ENCODE peak calls at places on chromosome 7, in five cellular contexts. One of them, this sample, is unnamed.

GRCh38 chr7:157612009-157612663 is 275.3 kb downstream of the DNAJB6 start:
- DNase-seq in fibroblast of the aortic adventitia: no peak
- DNase-seq in cardiac muscle cell: no peak
- DNase-seq in cardiac fibroblast: no peak
- DNase-seq in endodermal cell: no peak
- DNase-seq in this sample: no peak

GRCh38 chr7:134083766-134084487 is 43.2 kb upstream of the LRGUK start:
- DNase-seq in cardiac muscle cell: no peak
- DNase-seq in fibroblast of the aortic adventitia: peak; percentile 64
- DNase-seq in cardiac fibroblast: peak; percentile 12
- DNase-seq in endodermal cell: no peak
- DNase-seq in this sample: no peak

GRCh38 chr7:70068531-70068930 is 470.3 kb downstream of the AUTS2 start:
- DNase-seq in fibroblast of the aortic adventitia: no peak
- DNase-seq in cardiac fibroblast: no peak
- DNase-seq in endodermal cell: no peak
- DNase-seq in cardiac muscle cell: no peak
- DNase-seq in this sample: no peak

GRCh38 chr7:22121702-22122474 is 176.2 kb upstream of the CDCA7L start:
- DNase-seq in cardiac muscle cell: no peak
- DNase-seq in endodermal cell: no peak
- DNase-seq in cardiac fibroblast: peak; percentile 66
- DNase-seq in fibroblast of the aortic adventitia: peak; percentile 76
- DNase-seq in this sample: no peak

GRCh38 chr7:92260248-92260781 is 14.5 kb downstream of the ANKIB1 start:
- DNase-seq in endodermal cell: no peak
- DNase-seq in cardiac fibroblast: peak; percentile 43
- DNase-seq in cardiac muscle cell: no peak
- DNase-seq in fibroblast of the aortic adventitia: no peak
- DNase-seq in this sample: no peak

GRCh38 chr7:111763221-111763791 is 201.0 kb upstream of the IMMP2L start:
- DNase-seq in cardiac fibroblast: peak; percentile 79
- DNase-seq in endodermal cell: peak; percentile 76
- DNase-seq in cardiac muscle cell: peak; percentile 65
- DNase-seq in fibroblast of the aortic adventitia: peak; percentile 82
- DNase-seq in this sample: peak; percentile 58

GRCh38 chr7:50356212-50356944 is 51.9 kb downstream of the IKZF1 start:
- DNase-seq in endodermal cell: peak; percentile 19
- DNase-seq in cardiac fibroblast: no peak
- DNase-seq in cardiac muscle cell: no peak
- DNase-seq in fibroblast of the aortic adventitia: no peak
- DNase-seq in this sample: no peak

GRCh38 chr7:77386165-77386824 is 29.9 kb downstream of the GSAP start:
- DNase-seq in cardiac muscle cell: peak; percentile 42
- DNase-seq in endodermal cell: no peak
- DNase-seq in cardiac fibroblast: no peak
- DNase-seq in fibroblast of the aortic adventitia: peak; percentile 51
- DNase-seq in this sample: no peak

GRCh38 chr7:69864822-69865221 is 266.5 kb downstream of the AUTS2 start:
- DNase-seq in cardiac muscle cell: no peak
- DNase-seq in fibroblast of the aortic adventitia: no peak
- DNase-seq in cardiac fibroblast: no peak
- DNase-seq in endodermal cell: no peak
- DNase-seq in this sample: no peak

GRCh38 chr7:125126376-125126775 is 196.8 kb upstream of the POT1 start:
- DNase-seq in cardiac fibroblast: peak; percentile 66
- DNase-seq in endodermal cell: no peak
- DNase-seq in fibroblast of the aortic adventitia: peak; percentile 14
- DNase-seq in cardiac muscle cell: no peak
- DNase-seq in this sample: no peak

GRCh38 chr7:12557282-12557681 is 13.2 kb upstream of the SCIN start:
- DNase-seq in cardiac fibroblast: peak; percentile 4
- DNase-seq in endodermal cell: no peak
- DNase-seq in fibroblast of the aortic adventitia: no peak
- DNase-seq in cardiac muscle cell: no peak
- DNase-seq in this sample: no peak

GRCh38 chr7:96067321-96067720 is 254.6 kb downstream of the SLC25A13 start:
- DNase-seq in cardiac fibroblast: no peak
- DNase-seq in cardiac muscle cell: no peak
- DNase-seq in endodermal cell: no peak
- DNase-seq in fibroblast of the aortic adventitia: no peak
- DNase-seq in this sample: no peak

GRCh38 chr7:155993420-155994252 is 181.4 kb upstream of the SHH start:
- DNase-seq in fibroblast of the aortic adventitia: no peak
- DNase-seq in cardiac fibroblast: no peak
- DNase-seq in endodermal cell: peak; percentile 30
- DNase-seq in cardiac muscle cell: no peak
- DNase-seq in this sample: no peak

GRCh38 chr7:92835851-92836488 is 403 bp downstream of the CDK6 start:
- DNase-seq in cardiac muscle cell: no peak
- DNase-seq in fibroblast of the aortic adventitia: peak; percentile 31
- DNase-seq in endodermal cell: no peak
- DNase-seq in cardiac fibroblast: peak; percentile 39
- DNase-seq in this sample: no peak

GRCh38 chr7:137771679-137772078 is 75.1 kb downstream of the DGKI start:
- DNase-seq in cardiac fibroblast: peak; percentile 94
- DNase-seq in cardiac muscle cell: no peak
- DNase-seq in endodermal cell: no peak
- DNase-seq in fibroblast of the aortic adventitia: peak; percentile 84
- DNase-seq in this sample: no peak

GRCh38 chr7:76259124-76260086 is 43.1 kb upstream of the HSPB1 start:
- DNase-seq in fibroblast of the aortic adventitia: no peak
- DNase-seq in endodermal cell: peak; percentile 76
- DNase-seq in cardiac fibroblast: no peak
- DNase-seq in cardiac muscle cell: peak; percentile 40
- DNase-seq in this sample: no peak
- H3K4me3 ChIP-seq in fibroblast of the aortic adventitia: no peak overlapping the region
- H3K4me3 ChIP-seq in endodermal cell: peak overlapping the region; percentile 74
- H3K4me3 ChIP-seq in cardiac fibroblast: no peak overlapping the region
- H3K4me3 ChIP-seq in cardiac muscle cell: peak overlapping the region; percentile 68
- H3K4me3 ChIP-seq in this sample: peak overlapping the region; percentile 7

GRCh38 chr7:512146-512510 is 7.5 kb downstream of the PDGFA start:
- DNase-seq in cardiac muscle cell: no peak
- DNase-seq in fibroblast of the aortic adventitia: no peak
- DNase-seq in cardiac fibroblast: no peak
- DNase-seq in endodermal cell: no peak
- DNase-seq in this sample: no peak
- H3K4me3 ChIP-seq in cardiac muscle cell: no peak overlapping the region
- H3K4me3 ChIP-seq in fibroblast of the aortic adventitia: no peak overlapping the region
- H3K4me3 ChIP-seq in cardiac fibroblast: no peak overlapping the region
- H3K4me3 ChIP-seq in endodermal cell: no peak overlapping the region
- H3K4me3 ChIP-seq in this sample: no peak overlapping the region

DNA sequence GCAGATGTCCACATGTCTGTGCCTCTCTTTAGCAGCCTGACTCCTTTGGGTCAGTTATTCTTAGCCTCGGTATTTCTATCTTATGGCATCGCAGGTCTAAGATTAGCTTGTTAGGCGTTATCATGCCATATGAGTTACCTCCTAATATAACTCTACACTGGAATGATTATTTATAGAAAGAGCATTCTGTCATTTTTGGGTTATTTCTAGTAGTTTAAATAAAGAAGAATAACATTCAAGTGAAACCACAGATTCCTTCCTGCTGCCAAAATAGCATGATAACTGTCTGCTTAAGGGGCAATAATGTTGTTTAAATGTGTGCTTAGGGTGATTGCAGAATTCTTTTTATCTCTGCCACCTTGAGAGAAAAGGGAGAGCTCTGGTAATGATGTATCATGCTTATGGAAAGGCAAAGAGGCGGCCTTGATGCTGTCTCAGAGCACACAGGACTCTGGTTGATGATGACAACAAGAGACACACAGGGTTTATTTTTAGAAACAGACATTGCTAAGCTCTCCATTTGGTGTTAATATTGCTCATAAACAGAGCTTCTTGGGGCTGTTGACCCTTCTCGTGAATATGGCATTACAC is 10.4 kb downstream of the HDAC9 start:
- DNase-seq in fibroblast of the aortic adventitia: peak; percentile 52
- DNase-seq in cardiac muscle cell: no peak
- DNase-seq in endodermal cell: no peak
- DNase-seq in cardiac fibroblast: peak; percentile 73
- DNase-seq in this sample: no peak
- H3K4me3 ChIP-seq in fibroblast of the aortic adventitia: no peak overlapping the region
- H3K4me3 ChIP-seq in cardiac muscle cell: no peak overlapping the region
- H3K4me3 ChIP-seq in endodermal cell: no peak overlapping the region
- H3K4me3 ChIP-seq in cardiac fibroblast: no peak overlapping the region
- H3K4me3 ChIP-seq in this sample: no peak overlapping the region

DNA sequence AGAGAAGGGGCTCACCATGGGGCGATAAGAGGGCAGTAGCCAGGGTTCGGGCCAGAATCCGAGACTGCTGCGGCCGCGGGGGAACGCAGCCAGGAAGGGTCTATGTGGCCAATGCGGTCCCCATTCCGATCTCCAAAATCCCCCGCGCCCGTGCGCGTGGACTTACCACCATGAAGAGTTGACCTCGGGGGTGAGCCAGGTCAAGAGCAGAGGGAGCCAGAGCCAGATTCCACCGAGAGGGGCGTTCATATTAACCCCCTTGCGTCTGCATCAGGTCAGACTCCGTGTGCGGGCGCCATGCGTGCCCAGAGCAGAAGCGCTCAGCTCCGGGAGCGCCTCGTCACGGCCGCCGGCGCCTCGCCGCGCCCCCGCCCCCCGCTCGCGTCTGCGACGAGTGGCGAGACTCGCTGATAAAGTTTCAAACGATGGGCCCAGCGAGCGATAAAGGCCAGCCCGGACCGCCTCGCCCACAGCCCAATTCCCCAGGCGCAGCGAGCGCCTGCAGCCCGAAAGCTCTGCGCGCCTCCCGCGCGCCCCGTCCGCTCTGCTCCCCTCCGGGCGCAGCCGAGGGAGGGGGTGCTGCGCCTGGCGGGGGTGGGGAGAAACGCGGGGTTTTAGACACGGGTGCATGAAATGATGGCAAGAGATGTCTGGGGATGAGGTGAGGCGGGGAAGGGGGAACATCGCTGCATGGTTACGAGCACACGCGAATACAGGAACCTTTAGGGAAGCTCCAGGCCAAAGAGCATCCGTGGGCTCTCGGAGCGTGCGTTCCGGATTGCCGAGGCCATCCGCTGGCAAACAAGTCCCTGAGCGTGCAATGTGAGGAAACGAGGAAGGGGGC is at the start of gene WNT2:
- DNase-seq in endodermal cell: peak; percentile 61
- DNase-seq in fibroblast of the aortic adventitia: peak; percentile 63
- DNase-seq in cardiac fibroblast: peak; percentile 13
- DNase-seq in cardiac muscle cell: peak; percentile 75
- DNase-seq in this sample: no peak
- H3K4me3 ChIP-seq in endodermal cell: peak within 1 kb of the TSS; percentile 76
- H3K4me3 ChIP-seq in fibroblast of the aortic adventitia: peak within 1 kb of the TSS; percentile 75
- H3K4me3 ChIP-seq in cardiac fibroblast: peak within 1 kb of the TSS; percentile 49
- H3K4me3 ChIP-seq in cardiac muscle cell: peak within 1 kb of the TSS; percentile 63
- H3K4me3 ChIP-seq in this sample: no peak within 1 kb of the TSS

This sample was measured in LNCaP clone FGC.